ENCODE peak calls at places on chromosomes 11 and 22, in seven cellular contexts. D is Caki2; W is activated naive CD8-positive, alpha-beta T cell treated with anti-CD3 and anti-CD28 coated beads, Interleukin-2, amount 50 U/mL, for 24 hours; S is MG63; Y is stimulated activated CD8-positive, alpha-beta memory T cell treated with anti-CD3 and anti-CD28 coated beads, Interleukin-4, amount 100 ng/mL, for 1 hour; O is germinal center; P is T-cell. R is an unnamed sample.

GRCh38 chr22:27370281-27370680 is 431.3 kb downstream of the MN1 start:
- DNase-seq in D (no peak), W (no peak), S (no peak), Y (no peak), O (no peak), P (no peak), R (no peak)

GRCh38 chr11:95776859-95777258 is 12.7 kb downstream of the FAM76B start:
- DNase-seq in D (no peak), W (no peak), S (no peak), Y (no peak), O (no peak), P (no peak), R (no peak)

GRCh38 chr22:36102995-36103394 is 57.6 kb downstream of the APOL3 start:
- DNase-seq in D (no peak), W (no peak), S (no peak), Y (no peak), O (no peak), P (no peak), R (no peak)

GRCh38 chr11:107018902-107019493 is 722 bp upstream of the GUCY1A2 start:
- DNase-seq in D (no peak), W (peak), S (peak), Y (no peak), O (peak), P (no peak), R (peak)

GRCh38 chr11:46144741-46145140 is 23.5 kb upstream of the PHF21A start:
- DNase-seq in D (no peak), W (no peak), S (no peak), Y (no peak), O (no peak), P (no peak), R (no peak)

GRCh38 chr11:17581732-17582053 is 34.6 kb downstream of the OTOG start:
- DNase-seq in D (no peak), W (no peak), S (no peak), Y (no peak), O (no peak), P (no peak), R (no peak)

GRCh38 chr22:46437990-46438389 is 99.4 kb downstream of the CELSR1 start:
- DNase-seq in D (no peak), W (no peak), S (no peak), Y (no peak), O (no peak), P (no peak), R (no peak)

GRCh38 chr11:128664286-128664685 is 29.6 kb upstream of the FLI1 start:
- DNase-seq in D (no peak), W (no peak), S (no peak), Y (no peak), O (no peak), P (no peak), R (no peak)

GRCh38 chr11:12248330-12248729 is 129.0 kb upstream of the PARVA start:
- DNase-seq in D (no peak), W (no peak), S (no peak), Y (no peak), O (no peak), P (no peak), R (no peak)

GRCh38 chr11:59783632-59784090 is 26.9 kb downstream of the MRPL16 start:
- DNase-seq in D (no peak), W (peak), S (no peak), Y (no peak), O (no peak), P (no peak), R (no peak)

GRCh38 chr11:75924966-75925784 is 110.2 kb downstream of the UVRAG start:
- DNase-seq in D (peak), W (no peak), S (peak), Y (no peak), O (no peak), P (no peak), R (no peak)

GRCh38 chr11:117199061-117199915 is at the start of gene TAGLN:
- DNase-seq in D (no peak), W (no peak), S (no peak), Y (no peak), O (no peak), P (no peak), R (no peak)

GRCh38 chr22:43884600-43885318 is 7.1 kb downstream of the PNPLA5 start:
- DNase-seq in D (no peak), W (peak), S (peak), Y (peak), O (peak), P (no peak), R (no peak)

GRCh38 chr11:122751298-122752070 is 86.8 kb upstream of the CRTAM start:
- DNase-seq in D (peak), W (no peak), S (no peak), Y (no peak), O (no peak), P (no peak), R (no peak)

GRCh38 chr11:7367803-7368202 is 116.1 kb downstream of the SYT9 start:
- DNase-seq in D (no peak), W (no peak), S (no peak), Y (no peak), O (no peak), P (no peak), R (no peak)

GRCh38 chr11:28535677-28536076 is 427.5 kb downstream of the METTL15 start:
- DNase-seq in D (no peak), W (no peak), S (no peak), Y (no peak), O (no peak), P (no peak), R (no peak)

GRCh38 chr11:122758974-122759373 is 79.3 kb upstream of the CRTAM start:
- DNase-seq in D (no peak), W (no peak), S (peak), Y (no peak), O (no peak), P (no peak), R (no peak)

GRCh38 chr11:119550330-119550729 is 127.4 kb upstream of the THY1 start:
- DNase-seq in D (no peak), W (no peak), S (no peak), Y (no peak), O (no peak), P (no peak), R (no peak)

GRCh38 chr11:43736502-43737193 is 56.1 kb downstream of the HSD17B12 start:
- DNase-seq in D (no peak), W (no peak), S (no peak), Y (no peak), O (no peak), P (no peak), R (no peak)

GRCh38 chr11:17786824-17787525 is 52.4 kb downstream of the KCNC1 start:
- DNase-seq in D (no peak), W (no peak), S (peak), Y (no peak), O (no peak), P (no peak), R (no peak)

GRCh38 chr22:37777122-37777687 is 30.5 kb upstream of the GCAT start:
- DNase-seq in D (peak), W (no peak), S (peak), Y (no peak), O (peak), P (no peak), R (no peak)

GRCh38 chr11:40722179-40722795 is 737.2 kb downstream of the LRRC4C start:
- DNase-seq in D (peak), W (no peak), S (peak), Y (no peak), O (no peak), P (no peak), R (peak)

GRCh38 chr11:57373146-57373545 is 7.8 kb downstream of the PRG3 start:
- DNase-seq in D (no peak), W (no peak), S (no peak), Y (no peak), O (no peak), P (no peak), R (no peak)

GRCh38 chr11:74437441-74437840 is 29.9 kb downstream of the KCNE3 start:
- DNase-seq in D (no peak), W (no peak), S (no peak), Y (no peak), O (no peak), P (no peak), R (no peak)

GRCh38 chr11:65432686-65433582 is 10.3 kb downstream of the NEAT1 start:
- DNase-seq in D (peak), W (no peak), S (no peak), Y (no peak), O (no peak), P (no peak), R (no peak)

GRCh38 chr11:61731211-61731955 is 21.1 kb upstream of the MYRF start:
- DNase-seq in D (no peak), W (no peak), S (no peak), Y (no peak), O (no peak), P (no peak), R (no peak)

GRCh38 chr11:15602779-15603178 is 488.1 kb downstream of the INSC start:
- DNase-seq in D (no peak), W (no peak), S (no peak), Y (no peak), O (no peak), P (no peak), R (no peak)

GRCh38 chr11:34027516-34028406 is 23.8 kb upstream of the CAPRIN1 start:
- DNase-seq in D (no peak), W (no peak), S (no peak), Y (no peak), O (no peak), P (no peak), R (no peak)

GRCh38 chr11:61693897-61694840 is 14.0 kb downstream of the DAGLA start:
- DNase-seq in D (peak), W (no peak), S (peak), Y (no peak), O (no peak), P (no peak), R (no peak)